ENCODE peak calls at places on chromosomes 5 and 9, in five cellular contexts. B is dermis blood vessel endothelial cell; W is activated naive CD8-positive, alpha-beta T cell treated with anti-CD3 and anti-CD28 coated beads, Interleukin-2, amount 10 ng/mL, durations not matched to agents 7 days and 5 days; I is midbrain; A is NCI-H146. K is an unnamed sample.

GRCh38 chr5:180323929-180324632 is 29.1 kb downstream of the GFPT2 start:
- DNase-seq in B (no peak), W (no peak), I (no peak), A (no peak), K (peak)

GRCh38 chr5:75710630-75711029 is 6.6 kb downstream of the POC5 start:
- DNase-seq in B (no peak), W (no peak), I (no peak), A (no peak), K (no peak)

GRCh38 chr9:89178162-89179120 is at the start of gene SHC3:
- DNase-seq in B (peak), W (peak), I (no peak), A (peak), K (no peak)

GRCh38 chr5:139088024-139088423 is 110.1 kb downstream of the SIL1 start:
- DNase-seq in B (peak), W (no peak), I (no peak), A (no peak), K (no peak)

GRCh38 chr5:24644757-24645156 is at the start of gene CDH10:
- DNase-seq in B (no peak), W (no peak), I (peak), A (peak), K (no peak)

GRCh38 chr5:116424951-116425350 is 149.7 kb downstream of the SEMA6A start:
- DNase-seq in B (no peak), W (no peak), I (no peak), A (no peak), K (no peak)

GRCh38 chr5:172910828-172911627 is 48.2 kb upstream of the RPL26L1 start:
- DNase-seq in B (peak), W (no peak), I (peak), A (no peak), K (peak)

GRCh38 chr9:27303219-27303618 is 6.3 kb upstream of the EQTN start:
- DNase-seq in B (no peak), W (no peak), I (no peak), A (no peak), K (peak)

GRCh38 chr5:177403194-177403825 is 2.8 kb upstream of the PFN3 start:
- DNase-seq in B (peak), W (no peak), I (no peak), A (peak), K (peak)

GRCh38 chr5:17020586-17021362 is 84.7 kb upstream of the MYO10 start:
- DNase-seq in B (peak), W (no peak), I (no peak), A (no peak), K (no peak)

GRCh38 chr5:138180183-138180782 is 1.4 kb downstream of the KIF20A start:
- DNase-seq in B (peak), W (no peak), I (peak), A (peak), K (peak)

GRCh38 chr5:150641006-150641570 is 628 bp downstream of the SYNPO start:
- DNase-seq in B (peak), W (no peak), I (no peak), A (no peak), K (peak)

GRCh38 chr9:112278152-112278551 is 55.3 kb downstream of the PTBP3 start:
- DNase-seq in B (no peak), W (no peak), I (no peak), A (no peak), K (no peak)

GRCh38 chr9:110919609-110920008 is 118.7 kb downstream of the LPAR1 start:
- DNase-seq in B (no peak), W (no peak), I (no peak), A (no peak), K (peak)

GRCh38 chr5:173278172-173278571 is 43.2 kb upstream of the NKX2-5 start:
- DNase-seq in B (no peak), W (no peak), I (peak), A (no peak), K (no peak)

GRCh38 chr9:78010419-78010818 is 21.2 kb downstream of the GNAQ start:
- DNase-seq in B (no peak), W (no peak), I (no peak), A (no peak), K (no peak)

GRCh38 chr9:86958203-86958602 is 10.9 kb upstream of the GAS1 start:
- DNase-seq in B (no peak), W (no peak), I (no peak), A (no peak), K (no peak)

GRCh38 chr9:111900934-111901612 is 4.5 kb downstream of the UGCG start:
- DNase-seq in B (no peak), W (no peak), I (no peak), A (no peak), K (no peak)

GRCh38 chr5:126492939-126493338 is 69.7 kb downstream of the GRAMD2B start:
- DNase-seq in B (peak), W (no peak), I (no peak), A (peak), K (no peak)

GRCh38 chr9:13787234-13787833 is 507.8 kb upstream of the MPDZ start:
- DNase-seq in B (peak), W (no peak), I (no peak), A (peak), K (no peak)

GRCh38 chr5:137086289-137086838 is 412.8 kb downstream of the SPOCK1 start:
- DNase-seq in B (no peak), W (no peak), I (no peak), A (no peak), K (no peak)

GRCh38 chr5:38999037-38999436 is 75.2 kb downstream of the RICTOR start:
- DNase-seq in B (no peak), W (no peak), I (no peak), A (no peak), K (no peak)

GRCh38 chr9:126706698-126707053 is 92.9 kb downstream of the LMX1B start:
- DNase-seq in B (no peak), W (no peak), I (no peak), A (no peak), K (no peak)

GRCh38 chr9:136741885-136742568 is 713 bp downstream of the LCN10 start:
- DNase-seq in B (no peak), W (peak), I (no peak), A (peak), K (no peak)

GRCh38 chr5:135196483-135196882 is 162.5 kb upstream of the PITX1 start:
- DNase-seq in B (no peak), W (no peak), I (no peak), A (no peak), K (no peak)

GRCh38 chr9:112925058-112925641 is 34.5 kb upstream of the SLC46A2 start:
- DNase-seq in B (peak), W (no peak), I (peak), A (peak), K (peak)

GRCh38 chr5:100131161-100131560 is 404.0 kb upstream of the FAM174A start:
- DNase-seq in B (no peak), W (no peak), I (no peak), A (no peak), K (peak)

GRCh38 chr5:120532835-120533234 is 68.7 kb downstream of the PRR16 start:
- DNase-seq in B (no peak), W (no peak), I (no peak), A (no peak), K (no peak)

K was measured in Caki2.